ENCODE peak calls at places on chromosomes 2 and 18, in four cellular contexts. B, T, E and N are unnamed samples.

GRCh38 chr18:42051411-42051810 is 96.4 kb downstream of the PIK3C3 start:
- DNase-seq in B (no peak), T (no peak), E (no peak), N (no peak)

GRCh38 chr2:44663471-44664073 is 277.9 kb upstream of the SIX3 start:
- DNase-seq in B (no peak), T (no peak), E (no peak), N (no peak)

GRCh38 chr2:105237045-105237765 is 4.3 kb upstream of the GPR45 start:
- DNase-seq in B (no peak), T (no peak), E (no peak), N (no peak)

GRCh38 chr2:31312898-31313297 is 78.9 kb downstream of the EHD3 start:
- DNase-seq in B (no peak), T (no peak), E (no peak), N (no peak)

GRCh38 chr2:233000886-233001750 is 11.9 kb downstream of the NGEF start:
- DNase-seq in B (no peak), T (no peak), E (no peak), N (no peak)

GRCh38 chr2:198913394-198914152 is 544.2 kb downstream of the SATB2 start:
- DNase-seq in B (no peak), T (no peak), E (no peak), N (no peak)

GRCh38 chr2:152890746-152891145 is 172.3 kb downstream of the ARL6IP6 start:
- DNase-seq in B (no peak), T (peak; percentile 8), E (no peak), N (no peak)

GRCh38 chr2:219551412-219551811 is 7.6 kb downstream of the TMEM198 start:
- DNase-seq in B (no peak), T (no peak), E (peak; percentile 60), N (peak; percentile 93)

GRCh38 chr2:14944562-14945346 is 312.2 kb downstream of the LRATD1 start:
- DNase-seq in B (peak; percentile 38), T (no peak), E (no peak), N (peak; percentile 5)

GRCh38 chr2:108978709-108979111 is 10.3 kb downstream of the EDAR start:
- DNase-seq in B (no peak), T (no peak), E (no peak), N (no peak)

GRCh38 chr2:120793682-120794403 is 58.2 kb downstream of the GLI2 start:
- DNase-seq in B (no peak), T (no peak), E (no peak), N (no peak)

GRCh38 chr2:94994914-94995236 is 30.6 kb upstream of the MAL start:
- DNase-seq in B (no peak), T (no peak), E (no peak), N (no peak)

GRCh38 chr2:40487592-40487991 is 35.7 kb upstream of the SLC8A1 start:
- DNase-seq in B (no peak), T (no peak), E (no peak), N (no peak)

GRCh38 chr2:28355521-28356094 is 37.0 kb upstream of the FOSL2 start:
- DNase-seq in B (peak; percentile 73), T (no peak), E (peak; percentile 97), N (no peak)

GRCh38 chr18:12645751-12646203 is 12.1 kb downstream of the SPIRE1 start:
- DNase-seq in B (peak; percentile 22), T (peak; percentile 31), E (no peak), N (no peak)

DNA sequence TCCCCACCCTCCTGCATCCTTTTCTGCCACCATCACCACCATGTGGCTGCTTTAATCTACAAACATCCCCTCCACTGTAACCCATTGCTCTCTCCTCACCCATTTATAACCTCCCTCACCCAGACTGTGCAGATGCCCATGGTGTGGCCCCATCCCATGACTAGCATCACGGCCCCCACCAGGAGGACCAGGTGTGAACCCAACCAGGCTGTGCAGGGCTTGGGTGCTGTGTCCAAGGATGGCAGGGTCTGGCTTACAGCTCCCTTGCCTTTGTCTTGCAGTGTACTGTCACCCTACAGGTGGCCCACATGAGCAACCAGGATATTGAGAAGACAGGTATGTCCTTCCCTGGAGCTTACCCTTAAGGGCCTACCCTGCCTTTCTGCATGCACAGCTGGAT is 6.8 kb downstream of the FER1L5 start:
- DNase-seq in B (no peak), T (no peak), E (no peak), N (no peak)
- TF ChIP-seq POLR2A in B (no peak), T (no peak), E (no peak), N (no peak)

GRCh38 chr2:177265386-177265690 is 811 bp upstream of the NFE2L2 start:
- DNase-seq in B (no peak), T (peak; percentile 57), E (no peak), N (no peak)

GRCh38 chr2:177265834-177266817 is 1.6 kb upstream of the NFE2L2 start:
- DNase-seq in B (no peak), T (no peak), E (no peak), N (no peak)

GRCh38 chr2:177263451-177264208 is 897 bp downstream of the NFE2L2 start:
- DNase-seq in B (peak; percentile 98), T (peak; percentile 98), E (peak; percentile 76), N (peak; percentile 62)

GRCh38 chr2:177264209-177264538 is 353 bp downstream of the NFE2L2 start:
- DNase-seq in B (peak; percentile 43), T (no peak), E (no peak), N (peak; percentile 33)

GRCh38 chr2:177264539-177265385 is at the start of gene NFE2L2:
- DNase-seq in B (peak; percentile 90), T (peak; percentile 92), E (peak; percentile 96), N (peak; percentile 68)
- TF ChIP-seq POLR2A in B (peak; percentile 94), T (peak; percentile 96), E (peak; percentile 88), N (peak; percentile 63)

GRCh38 chr2:102637358-102637757 is 18.0 kb downstream of the SLC9A2 start:
- DNase-seq in B (no peak), T (no peak), E (no peak), N (no peak)

GRCh38 chr2:102634831-102635241 is 15.5 kb downstream of the SLC9A2 start:
- DNase-seq in B (no peak), T (no peak), E (peak; percentile 61), N (no peak)

GRCh38 chr2:102639429-102639828 is 20.1 kb downstream of the SLC9A2 start:
- DNase-seq in B (no peak), T (no peak), E (no peak), N (no peak)

GRCh38 chr2:102635317-102635716 is 16.0 kb downstream of the SLC9A2 start:
- DNase-seq in B (no peak), T (no peak), E (peak; percentile 36), N (no peak)

GRCh38 chr2:102636283-102636907 is 17.0 kb downstream of the SLC9A2 start:
- DNase-seq in B (no peak), T (no peak), E (no peak), N (no peak)
- TF ChIP-seq POLR2A in B (no peak), T (no peak), E (no peak), N (no peak)

GRCh38 chr2:54329482-54330225 is 73.6 kb upstream of the TSPYL6 start:
- DNase-seq in B (no peak), T (no peak), E (no peak), N (no peak)

GRCh38 chr2:54332386-54332785 is 76.4 kb upstream of the TSPYL6 start:
- DNase-seq in B (no peak), T (no peak), E (no peak), N (no peak)

GRCh38 chr2:54325148-54325547 is 69.1 kb upstream of the TSPYL6 start:
- DNase-seq in B (no peak), T (no peak), E (no peak), N (no peak)

GRCh38 chr2:54331095-54331835 is 75.2 kb upstream of the TSPYL6 start:
- DNase-seq in B (no peak), T (no peak), E (no peak), N (no peak)

DNA sequence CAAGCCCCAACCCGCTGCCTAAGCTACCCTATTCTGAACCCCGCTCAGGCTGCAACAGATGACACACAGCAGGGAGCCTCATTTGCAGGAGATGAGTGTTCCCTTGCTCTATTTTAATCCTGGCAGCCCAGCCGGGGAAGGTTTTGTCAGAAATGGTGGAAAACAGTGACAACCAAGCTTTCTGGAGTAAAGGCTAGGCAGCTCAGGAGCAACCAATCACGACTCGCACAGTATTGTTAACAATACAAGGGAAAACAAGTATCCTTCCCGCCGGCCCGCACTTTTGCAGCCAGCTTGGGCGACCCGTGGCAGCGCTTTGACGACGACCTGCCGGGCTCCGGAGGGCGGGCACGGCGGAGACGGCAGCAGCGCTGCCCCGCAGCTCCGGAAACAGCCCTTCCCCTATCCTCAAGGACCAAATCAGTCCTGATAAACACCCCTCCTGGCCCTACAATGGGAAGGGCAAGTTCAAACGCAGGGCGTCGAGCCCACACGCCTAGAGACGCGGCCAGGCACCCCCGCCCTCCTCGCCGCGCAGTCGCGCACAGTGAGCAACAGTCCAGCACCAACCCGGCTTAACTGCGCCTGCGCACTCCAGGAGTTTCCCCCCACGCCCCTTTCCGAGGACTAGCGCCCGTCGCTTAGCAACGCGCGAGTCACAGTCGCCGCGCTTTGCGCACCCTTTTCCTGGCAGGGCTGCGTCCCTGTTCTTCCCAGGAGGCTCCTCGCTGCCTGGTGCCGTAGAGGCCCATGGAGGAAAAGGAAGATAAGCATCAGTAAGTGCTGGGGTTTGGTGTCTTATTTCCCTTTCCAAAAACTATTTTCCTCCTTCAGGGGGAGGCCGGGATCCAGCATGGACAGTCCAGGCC is 74.4 kb upstream of the TSPYL6 start:
- DNase-seq in B (peak; percentile 99), T (peak; percentile 96), E (peak; percentile 98), N (peak; percentile 93)
- TF ChIP-seq POLR2A in B (peak; percentile 70), T (peak; percentile 83), E (peak; percentile 65), N (peak; percentile 91)

GRCh38 chr2:231708050-231708772 is at the start of gene PTMA:
- DNase-seq in B (peak; percentile 100), T (peak; percentile 100), E (peak; percentile 70), N (peak; percentile 97)
- TF ChIP-seq POLR2A in B (peak; percentile 96), T (peak; percentile 93), E (peak; percentile 99), N (peak; percentile 88)

GRCh38 chr18:58806826-58807714 is 57.6 kb upstream of the ZNF532 start:
- DNase-seq in B (no peak), T (no peak), E (no peak), N (no peak)
- TF ChIP-seq POLR2A in B (no peak), T (no peak), E (no peak), N (no peak)

GRCh38 chr2:128195435-128195984 is 104.5 kb downstream of the UGGT1 start:
- DNase-seq in B (no peak), T (no peak), E (no peak), N (no peak)
- TF ChIP-seq POLR2A in B (no peak), T (no peak), E (no peak), N (no peak)